ENCODE peak calls at places on chromosomes 1 and 21, in nine cellular contexts. V is thoracic aorta, Y is IMR-90, S is body of pancreas, Z is uterus, R is heart left ventricle, K is AG09319, E is A549, U is B cell. I is an unnamed sample.

GRCh38 chr1:145706282-145706681 is 886 bp downstream of the PDZK1 start:
- DNase-seq in R (no peak), K (no peak), Z (no peak), E (peak; percentile 84), S (no peak), V (no peak), Y (peak; percentile 59), U (no peak), I (no peak)

GRCh38 chr1:67748630-67749029 is 63.6 kb downstream of the GADD45A start:
- DNase-seq in K (peak; percentile 72), S (peak; percentile 35), Y (peak; percentile 84), R (no peak), E (peak; percentile 59), V (no peak), Z (no peak), U (no peak), I (no peak)

GRCh38 chr1:207355060-207355459 is 33.6 kb downstream of the CD55 start:
- DNase-seq in Z (no peak), S (no peak), V (no peak), U (no peak), R (no peak), Y (no peak), E (no peak), K (no peak), I (no peak)

GRCh38 chr1:54679706-54680105 is 36.0 kb upstream of the TTC4 start:
- DNase-seq in Z (no peak), R (no peak), V (no peak), K (no peak), Y (no peak), S (no peak), E (no peak), U (no peak), I (no peak)

GRCh38 chr1:145962157-145963102 is 1.9 kb downstream of the ANKRD34A start:
- DNase-seq in U (no peak), R (peak; percentile 66), Y (no peak), V (no peak), Z (peak; percentile 68), S (peak; percentile 55), K (no peak), E (no peak), I (no peak)

GRCh38 chr21:17159697-17160096 is 353.1 kb upstream of the CXADR start:
- DNase-seq in V (no peak), K (no peak), E (no peak), Y (no peak), Z (no peak), R (no peak), U (no peak), S (no peak), I (no peak)

GRCh38 chr1:160423966-160424365 is 23.6 kb downstream of the VANGL2 start:
- DNase-seq in S (no peak), V (no peak), U (no peak), Y (no peak), R (no peak), K (no peak), Z (no peak), E (no peak), I (no peak)

GRCh38 chr1:207991331-207991914 is 80.5 kb upstream of the CD34 start:
- DNase-seq in Z (no peak), S (no peak), Y (no peak), K (no peak), U (no peak), R (no peak), V (no peak), E (no peak), I (no peak)

GRCh38 chr21:16678479-16678878 is 834.4 kb upstream of the CXADR start:
- DNase-seq in U (no peak), K (no peak), V (no peak), R (no peak), E (no peak), Y (no peak), S (no peak), Z (no peak), I (no peak)

GRCh38 chr1:87806377-87807094 is 477.9 kb downstream of the LMO4 start:
- DNase-seq in Y (no peak), K (no peak), V (no peak), U (no peak), S (no peak), Z (no peak), R (no peak), E (peak; percentile 1), I (no peak)

GRCh38 chr1:35845766-35846165 is 37.2 kb upstream of the AGO1 start:
- DNase-seq in Y (peak; percentile 12), Z (no peak), K (no peak), U (no peak), V (no peak), S (no peak), E (no peak), R (peak; percentile 28), I (no peak)

GRCh38 chr1:90614872-90615271 is 102.2 kb downstream of the BARHL2 start:
- DNase-seq in Y (no peak), Z (no peak), V (no peak), E (no peak), K (no peak), R (no peak), U (no peak), S (no peak), I (no peak)

GRCh38 chr21:27759091-27759659 is 792.3 kb upstream of the ADAMTS5 start:
- DNase-seq in R (peak; percentile 23), V (no peak), K (no peak), Y (no peak), E (no peak), S (peak; percentile 68), U (no peak), Z (no peak), I (no peak)

GRCh38 chr21:27756191-27756590 is 789.3 kb upstream of the ADAMTS5 start:
- DNase-seq in S (no peak), E (no peak), K (no peak), Z (no peak), R (no peak), V (no peak), Y (no peak), U (no peak), I (no peak)

GRCh38 chr21:27761623-27762022 is 794.7 kb upstream of the ADAMTS5 start:
- DNase-seq in Y (no peak), Z (no peak), V (no peak), K (no peak), S (no peak), E (no peak), U (no peak), R (no peak), I (no peak)

GRCh38 chr21:27764056-27764455 is 797.2 kb upstream of the ADAMTS5 start:
- DNase-seq in U (no peak), Z (no peak), K (no peak), V (no peak), Y (no peak), R (no peak), S (no peak), E (no peak), I (no peak)

GRCh38 chr21:27759820-27760219 is 792.9 kb upstream of the ADAMTS5 start:
- DNase-seq in V (no peak), Y (no peak), K (no peak), S (no peak), U (no peak), Z (no peak), E (no peak), R (no peak), I (no peak)
- TF ChIP-seq CTCF in V (no peak), Y (no peak), K (no peak), S (no peak), U (no peak), Z (no peak), E (no peak), R (no peak), I (peak; percentile 6)

GRCh38 chr21:46100020-46100419 is 2.1 kb downstream of the COL6A2 start:
- DNase-seq in S (no peak), K (no peak), Z (no peak), V (no peak), Y (no peak), R (no peak), U (no peak), E (no peak), I (no peak)

GRCh38 chr21:46098303-46099141 is 610 bp downstream of the COL6A2 start:
- DNase-seq in R (peak; percentile 65), V (peak; percentile 0), Y (no peak), E (no peak), S (peak; percentile 3), U (no peak), K (no peak), Z (peak; percentile 56), I (no peak)

GRCh38 chr21:46097826-46098286 is at the start of gene COL6A2:
- DNase-seq in R (peak; percentile 76), Y (peak; percentile 71), E (peak; percentile 10), U (no peak), K (no peak), Z (peak; percentile 85), S (peak; percentile 51), V (peak; percentile 15), I (no peak)

GRCh38 chr21:46100426-46100825 is 2.5 kb downstream of the COL6A2 start:
- DNase-seq in S (peak; percentile 2), R (peak; percentile 7), K (no peak), Z (no peak), U (no peak), Y (peak; percentile 64), V (no peak), E (no peak), I (no peak)

GRCh38 chr21:46099476-46099875 is 1.6 kb downstream of the COL6A2 start:
- DNase-seq in Y (peak; percentile 34), K (no peak), U (no peak), R (peak; percentile 38), S (peak; percentile 7), E (no peak), Z (peak; percentile 50), V (peak; percentile 3), I (no peak)
- TF ChIP-seq CTCF in Y (no peak), K (peak; percentile 35), U (no peak), R (no peak), S (no peak), E (no peak), Z (no peak), V (no peak), I (no peak)

GRCh38 chr21:37658994-37659458 is 257.2 kb downstream of the KCNJ6 start:
- DNase-seq in Y (peak; percentile 72), V (peak; percentile 30), S (peak; percentile 43), U (no peak), E (peak; percentile 79), K (no peak), Z (peak; percentile 35), R (no peak), I (no peak)
- TF ChIP-seq CTCF in Y (peak; percentile 33), V (peak; percentile 58), S (no peak), U (no peak), E (no peak), K (peak; percentile 15), Z (peak; percentile 23), R (no peak), I (peak; percentile 29)

GRCh38 chr1:114219247-114219872 is 65.7 kb upstream of the SYT6 start:
- DNase-seq in U (no peak), R (no peak), E (peak; percentile 6), Y (peak; percentile 2), S (peak; percentile 22), K (peak; percentile 3), Z (no peak), V (no peak), I (no peak)
- TF ChIP-seq CTCF in U (no peak), R (no peak), E (no peak), Y (no peak), S (no peak), K (peak; percentile 48), Z (peak; percentile 12), V (no peak), I (peak; percentile 29)

GRCh38 chr1:7539772-7540175 is 231.3 kb upstream of the VAMP3 start:
- DNase-seq in R (no peak), V (no peak), S (peak; percentile 56), U (no peak), Z (no peak), E (peak; percentile 74), K (no peak), Y (peak; percentile 40), I (peak; percentile 66)
- TF ChIP-seq CTCF in R (peak; percentile 32), V (no peak), S (no peak), U (no peak), Z (no peak), E (peak; percentile 38), K (peak; percentile 24), Y (peak; percentile 44), I (peak; percentile 75)

I was measured in retinal pigment epithelial cell.